ENCODE peak calls at places on chromosomes 3 and 15, in six cellular contexts. One of them, this sample, is unnamed. For H3K9me3 and H3K4me1, the result is how much of the 10 kb centered on the place peaks cover.

GRCh38 chr15:80693682-80694623 is 1.2 kb upstream of the ABHD17C start:
- DNase-seq in lower lobe of right lung: no peak
- DNase-seq in kidney: no peak
- DNase-seq in GM12878: no peak
- DNase-seq in pancreas: no peak
- DNase-seq in right lobe of liver: no peak
- DNase-seq in this sample: no peak

GRCh38 chr3:156681003-156681402 is 6.6 kb downstream of the TIPARP start:
- DNase-seq in lower lobe of right lung: no peak
- DNase-seq in kidney: no peak
- DNase-seq in GM12878: no peak
- DNase-seq in pancreas: no peak
- DNase-seq in right lobe of liver: no peak
- DNase-seq in this sample: peak

GRCh38 chr15:101168463-101168824 is 83.4 kb downstream of the CHSY1 start:
- DNase-seq in lower lobe of right lung: no peak
- DNase-seq in kidney: no peak
- DNase-seq in GM12878: no peak
- DNase-seq in pancreas: no peak
- DNase-seq in right lobe of liver: peak
- DNase-seq in this sample: no peak

GRCh38 chr3:47780727-47781325 is 867 bp downstream of the SMARCC1 start:
- DNase-seq in lower lobe of right lung: no peak
- DNase-seq in kidney: no peak
- DNase-seq in GM12878: no peak
- DNase-seq in pancreas: no peak
- DNase-seq in right lobe of liver: no peak
- DNase-seq in this sample: no peak

GRCh38 chr3:168159473-168159872 is 63.7 kb upstream of the GOLIM4 start:
- DNase-seq in lower lobe of right lung: no peak
- DNase-seq in kidney: no peak
- DNase-seq in GM12878: no peak
- DNase-seq in pancreas: no peak
- DNase-seq in right lobe of liver: no peak
- DNase-seq in this sample: no peak

GRCh38 chr3:40780801-40781406 is 256.1 kb downstream of the ZNF621 start:
- DNase-seq in lower lobe of right lung: no peak
- DNase-seq in kidney: peak
- DNase-seq in GM12878: no peak
- DNase-seq in pancreas: peak
- DNase-seq in right lobe of liver: no peak
- DNase-seq in this sample: no peak

GRCh38 chr15:94845391-94845718 is 614.0 kb downstream of the MCTP2 start:
- DNase-seq in lower lobe of right lung: no peak
- DNase-seq in kidney: no peak
- DNase-seq in GM12878: no peak
- DNase-seq in pancreas: no peak
- DNase-seq in right lobe of liver: no peak
- DNase-seq in this sample: no peak

GRCh38 chr15:53976844-53977392 is 1.3 kb upstream of the UNC13C start:
- DNase-seq in lower lobe of right lung: no peak
- DNase-seq in kidney: peak
- DNase-seq in GM12878: no peak
- DNase-seq in pancreas: no peak
- DNase-seq in right lobe of liver: no peak
- DNase-seq in this sample: no peak

GRCh38 chr15:23801881-23802280 is 114.8 kb upstream of the NDN start:
- DNase-seq in lower lobe of right lung: no peak
- DNase-seq in kidney: no peak
- DNase-seq in GM12878: no peak
- DNase-seq in pancreas: no peak
- DNase-seq in right lobe of liver: no peak
- DNase-seq in this sample: no peak

DNA sequence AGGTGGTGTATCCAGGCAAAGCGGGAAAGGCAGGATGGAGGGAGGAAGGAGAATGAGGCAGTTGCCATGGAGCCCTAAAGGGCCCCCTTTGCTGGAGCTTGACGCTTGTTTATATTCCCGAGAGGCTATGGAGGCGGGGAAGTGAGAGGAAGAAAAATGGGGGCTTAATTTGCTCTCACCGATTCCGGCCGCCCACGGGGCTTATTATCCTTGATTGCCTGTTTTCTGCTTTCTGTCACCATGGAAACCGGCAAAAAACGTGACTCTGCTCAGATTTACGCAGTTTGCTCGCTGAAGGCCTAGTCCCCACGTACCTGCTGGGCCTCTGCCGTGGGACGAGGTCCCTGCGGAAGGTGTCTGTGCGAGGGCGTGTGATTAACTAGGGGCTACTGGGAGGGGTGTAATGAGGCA is 110.6 kb upstream of the NDN start:
- DNase-seq in lower lobe of right lung: no peak
- DNase-seq in kidney: no peak
- DNase-seq in GM12878: no peak
- DNase-seq in pancreas: no peak
- DNase-seq in right lobe of liver: no peak
- DNase-seq in this sample: no peak
- H3K9me3 ChIP-seq in lower lobe of right lung: under half
- H3K9me3 ChIP-seq in kidney: under half
- H3K9me3 ChIP-seq in GM12878: under half
- H3K9me3 ChIP-seq in pancreas: under half
- H3K9me3 ChIP-seq in right lobe of liver: under half
- H3K9me3 ChIP-seq in this sample: under half

DNA sequence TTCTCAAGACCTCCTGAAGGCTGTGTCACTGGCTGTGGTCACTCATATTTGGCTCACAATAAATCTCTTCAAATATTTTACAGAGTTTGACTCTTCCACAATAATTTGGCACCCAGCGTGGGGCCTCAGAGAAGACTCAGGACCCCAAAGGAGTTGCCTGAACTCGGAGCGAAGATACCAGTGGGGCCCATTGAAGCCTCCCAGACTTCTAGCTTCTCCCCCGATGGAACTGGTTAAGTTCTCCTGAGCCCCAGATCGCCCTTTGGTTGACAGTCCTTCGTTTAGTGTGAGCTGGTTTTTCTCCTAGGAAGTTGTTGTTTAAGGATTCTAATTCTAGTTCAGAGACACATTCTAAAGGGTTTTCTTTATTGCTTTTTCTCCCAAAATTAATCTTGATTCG is 1.4 kb upstream of the SLC41A3 start:
- DNase-seq in lower lobe of right lung: no peak
- DNase-seq in kidney: no peak
- DNase-seq in GM12878: no peak
- DNase-seq in pancreas: no peak
- DNase-seq in right lobe of liver: no peak
- DNase-seq in this sample: no peak
- TF ChIP-seq CTCF in lower lobe of right lung: no peak
- TF ChIP-seq CTCF in kidney: no peak
- TF ChIP-seq CTCF in GM12878: no peak
- TF ChIP-seq CTCF in pancreas: no peak
- TF ChIP-seq CTCF in right lobe of liver: no peak
- TF ChIP-seq CTCF in this sample: no peak

GRCh38 chr15:39394534-39394933 is 186.3 kb upstream of the THBS1 start:
- DNase-seq in lower lobe of right lung: no peak
- DNase-seq in kidney: no peak
- DNase-seq in GM12878: no peak
- DNase-seq in pancreas: no peak
- DNase-seq in right lobe of liver: no peak
- DNase-seq in this sample: no peak
- H3K4me1 ChIP-seq in lower lobe of right lung: under half
- H3K4me1 ChIP-seq in kidney: under half
- H3K4me1 ChIP-seq in GM12878: under half
- H3K4me1 ChIP-seq in pancreas: under half
- H3K4me1 ChIP-seq in right lobe of liver: under half
- H3K4me1 ChIP-seq in this sample: under half

GRCh38 chr3:13712682-13713180 is 163.8 kb downstream of the FBLN2 start:
- DNase-seq in lower lobe of right lung: no peak
- DNase-seq in kidney: no peak
- DNase-seq in GM12878: no peak
- DNase-seq in pancreas: no peak
- DNase-seq in right lobe of liver: peak
- DNase-seq in this sample: no peak

GRCh38 chr3:13714251-13714916 is 165.5 kb downstream of the FBLN2 start:
- DNase-seq in lower lobe of right lung: no peak
- DNase-seq in kidney: peak
- DNase-seq in GM12878: no peak
- DNase-seq in pancreas: no peak
- DNase-seq in right lobe of liver: peak
- DNase-seq in this sample: no peak

GRCh38 chr3:13713396-13713795 is 164.5 kb downstream of the FBLN2 start:
- DNase-seq in lower lobe of right lung: no peak
- DNase-seq in kidney: no peak
- DNase-seq in GM12878: no peak
- DNase-seq in pancreas: no peak
- DNase-seq in right lobe of liver: peak
- DNase-seq in this sample: no peak

GRCh38 chr3:13710251-13710650 is 161.3 kb downstream of the FBLN2 start:
- DNase-seq in lower lobe of right lung: no peak
- DNase-seq in kidney: peak
- DNase-seq in GM12878: no peak
- DNase-seq in pancreas: no peak
- DNase-seq in right lobe of liver: peak
- DNase-seq in this sample: no peak

DNA sequence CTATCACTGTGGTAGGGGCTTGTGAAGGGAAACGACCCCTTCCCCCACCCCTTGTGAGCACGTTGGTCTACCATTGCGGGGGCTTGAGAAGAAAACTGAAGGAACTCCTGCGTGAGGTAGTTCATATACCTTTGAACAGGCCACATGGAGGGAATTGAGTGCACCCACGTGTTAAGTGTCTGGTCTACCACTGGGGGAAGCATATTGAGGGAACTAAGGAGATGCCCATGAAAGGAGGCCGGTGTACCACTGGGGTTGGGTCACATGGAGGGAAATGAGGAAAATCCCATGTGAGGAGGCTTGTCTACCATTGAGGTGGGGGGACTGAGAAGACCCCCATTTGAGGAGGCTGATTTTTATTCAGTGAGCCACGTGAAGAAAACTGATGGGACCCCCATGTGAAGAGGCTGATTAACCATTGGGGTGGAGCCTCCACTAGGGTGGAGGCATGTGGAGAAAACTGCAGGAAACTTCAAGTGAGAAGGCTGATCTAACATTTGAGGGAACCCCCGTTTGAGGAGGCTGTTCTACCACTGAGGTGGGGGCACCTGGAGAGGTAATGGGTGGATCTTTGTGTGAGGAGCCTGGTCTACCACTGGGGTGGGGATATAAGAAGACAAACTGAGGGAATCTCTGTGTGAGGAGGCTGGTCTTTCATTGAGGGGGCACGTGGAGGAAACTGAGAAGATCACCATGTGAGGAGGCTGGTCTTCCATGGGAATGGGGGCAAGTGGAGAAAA is 163.2 kb downstream of the FBLN2 start:
- DNase-seq in lower lobe of right lung: no peak
- DNase-seq in kidney: no peak
- DNase-seq in GM12878: no peak
- DNase-seq in pancreas: no peak
- DNase-seq in right lobe of liver: peak
- DNase-seq in this sample: no peak
- H3K9me3 ChIP-seq in lower lobe of right lung: under half
- H3K9me3 ChIP-seq in kidney: under half
- H3K9me3 ChIP-seq in GM12878: under half
- H3K9me3 ChIP-seq in pancreas: under half
- H3K9me3 ChIP-seq in right lobe of liver: under half
- H3K9me3 ChIP-seq in this sample: under half

GRCh38 chr3:172711457-172711800 is 562 bp upstream of the NCEH1 start:
- DNase-seq in lower lobe of right lung: no peak
- DNase-seq in kidney: no peak
- DNase-seq in GM12878: no peak
- DNase-seq in pancreas: no peak
- DNase-seq in right lobe of liver: no peak
- DNase-seq in this sample: peak
- TF ChIP-seq CTCF in lower lobe of right lung: no peak
- TF ChIP-seq CTCF in kidney: no peak
- TF ChIP-seq CTCF in GM12878: no peak
- TF ChIP-seq CTCF in pancreas: no peak
- TF ChIP-seq CTCF in right lobe of liver: no peak
- TF ChIP-seq CTCF in this sample: no peak

DNA sequence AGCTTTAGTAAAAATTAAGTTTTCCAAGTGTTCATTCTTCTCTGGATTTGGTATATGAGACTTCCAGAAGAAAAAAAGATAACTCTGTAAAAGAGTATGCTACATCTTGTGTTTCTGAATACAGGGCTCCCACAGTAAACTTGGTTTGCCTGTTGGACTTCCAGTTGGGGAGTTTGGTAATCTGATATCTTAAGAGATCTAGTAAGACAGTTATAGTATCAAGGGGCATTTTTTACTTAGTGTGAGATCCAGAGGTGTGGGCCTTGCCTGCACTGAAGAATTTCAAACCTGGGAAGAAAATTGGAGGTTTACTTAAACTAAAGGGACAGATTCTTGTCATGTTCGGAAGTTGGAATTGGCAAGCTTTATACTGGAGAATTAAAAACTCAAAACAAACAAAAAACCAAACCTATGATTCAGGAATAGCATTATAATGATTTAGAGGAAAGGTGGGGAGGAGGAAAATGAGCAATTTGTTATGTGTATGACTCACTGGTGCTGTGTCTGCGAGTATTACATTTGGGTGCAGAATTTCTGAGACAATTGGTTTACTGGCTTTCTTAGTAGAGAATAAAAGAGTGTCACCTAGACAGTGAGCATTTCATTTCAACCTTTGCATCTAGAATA is 58.9 kb upstream of the ULK4 start:
- DNase-seq in lower lobe of right lung: no peak
- DNase-seq in kidney: no peak
- DNase-seq in GM12878: no peak
- DNase-seq in pancreas: no peak
- DNase-seq in right lobe of liver: no peak
- DNase-seq in this sample: no peak
- H3K4me1 ChIP-seq in lower lobe of right lung: half or more
- H3K4me1 ChIP-seq in kidney: under half
- H3K4me1 ChIP-seq in GM12878: under half
- H3K4me1 ChIP-seq in pancreas: under half
- H3K4me1 ChIP-seq in right lobe of liver: under half
- H3K4me1 ChIP-seq in this sample: half or more

DNA sequence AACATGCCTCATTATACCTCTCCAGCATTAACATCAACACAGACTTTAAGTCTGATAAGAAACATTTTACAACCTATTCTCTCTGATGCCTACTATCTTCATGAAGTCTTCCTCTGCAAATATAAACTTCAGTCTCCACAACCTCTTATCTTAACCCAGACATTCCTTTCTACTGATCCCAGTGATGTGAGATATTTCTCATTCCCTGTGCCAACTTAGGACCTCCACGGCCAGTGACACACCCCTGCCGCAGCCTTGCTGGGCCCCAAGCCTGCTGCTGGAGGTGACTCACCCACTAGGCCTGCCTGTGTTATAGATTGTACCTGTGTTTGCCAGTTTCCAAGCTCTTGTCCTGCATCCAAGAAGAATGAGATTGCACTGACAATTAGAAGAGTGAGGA is 734.5 kb upstream of the CADM2 start:
- DNase-seq in lower lobe of right lung: no peak
- DNase-seq in kidney: no peak
- DNase-seq in GM12878: no peak
- DNase-seq in pancreas: no peak
- DNase-seq in right lobe of liver: no peak
- DNase-seq in this sample: no peak
- H3K9me3 ChIP-seq in lower lobe of right lung: under half
- H3K9me3 ChIP-seq in kidney: under half
- H3K9me3 ChIP-seq in GM12878: under half
- H3K9me3 ChIP-seq in pancreas: under half
- H3K9me3 ChIP-seq in right lobe of liver: under half
- H3K9me3 ChIP-seq in this sample: under half

This sample was measured in transverse colon.